ENCODE peak calls at places on chromosome 20, in four cellular contexts. W, T, S and A are unnamed samples.

GRCh38 chr20:48283470-48284110 is 498.3 kb upstream of the SULF2 start:
- DNase-seq in W (no peak), T (no peak), S (peak), A (no peak)

GRCh38 chr20:44133424-44133823 is 53.6 kb downstream of the JPH2 start:
- DNase-seq in W (no peak), T (no peak), S (no peak), A (no peak)

GRCh38 chr20:4633780-4634179 is 87.9 kb upstream of the PRND start:
- DNase-seq in W (no peak), T (no peak), S (no peak), A (no peak)

GRCh38 chr20:23917024-23917725 is 37.6 kb upstream of the CST5 start:
- DNase-seq in W (no peak), T (no peak), S (no peak), A (no peak)

GRCh38 chr20:20233041-20233514 is 134.8 kb upstream of the INSM1 start:
- DNase-seq in W (no peak), T (peak), S (no peak), A (no peak)

GRCh38 chr20:47854687-47855212 is 69.5 kb upstream of the SULF2 start:
- DNase-seq in W (peak), T (peak), S (peak), A (peak)

GRCh38 chr20:44137210-44137781 is 49.7 kb downstream of the JPH2 start:
- DNase-seq in W (peak), T (no peak), S (no peak), A (no peak)

GRCh38 chr20:45552456-45552855 is 5.3 kb upstream of the EPPIN start:
- DNase-seq in W (no peak), T (no peak), S (no peak), A (no peak)

GRCh38 chr20:32138921-32139320 is 29.4 kb downstream of the TM9SF4 start:
- DNase-seq in W (no peak), T (no peak), S (no peak), A (no peak)

GRCh38 chr20:57330998-57331397 is 1.4 kb downstream of the SPO11 start:
- DNase-seq in W (no peak), T (no peak), S (no peak), A (no peak)

GRCh38 chr20:3146732-3147341 is 12.8 kb downstream of the FASTKD5 start:
- DNase-seq in W (no peak), T (no peak), S (no peak), A (no peak)

GRCh38 chr20:18524646-18525045 is 16.9 kb downstream of the SEC23B start:
- DNase-seq in W (no peak), T (no peak), S (no peak), A (no peak)

GRCh38 chr20:4227085-4227821 is 211.9 kb upstream of the RNF24 start:
- DNase-seq in W (peak), T (peak), S (peak), A (peak)

GRCh38 chr20:57688864-57689263 is 21.0 kb downstream of the PMEPA1 start:
- DNase-seq in W (no peak), T (no peak), S (no peak), A (no peak)

GRCh38 chr20:2524435-2525272 is 11.7 kb upstream of the TMC2 start:
- DNase-seq in W (peak), T (peak), S (peak), A (peak)

GRCh38 chr20:58668901-58669286 is 17.8 kb downstream of the STX16 start:
- DNase-seq in W (no peak), T (no peak), S (no peak), A (no peak)

GRCh38 chr20:4855555-4855954 is 133.8 kb downstream of the PRND start:
- DNase-seq in W (no peak), T (no peak), S (no peak), A (no peak)

GRCh38 chr20:43265449-43265848 is 75.7 kb upstream of the PTPRT start:
- DNase-seq in W (no peak), T (no peak), S (no peak), A (no peak)

GRCh38 chr20:33312583-33312982 is 29.6 kb downstream of the BPIFB1 start:
- DNase-seq in W (no peak), T (no peak), S (no peak), A (no peak)

GRCh38 chr20:51554538-51555165 is 12.1 kb upstream of the NFATC2 start:
- DNase-seq in W (no peak), T (no peak), S (no peak), A (no peak)

GRCh38 chr20:9660236-9660868 is 146.0 kb downstream of the LAMP5 start:
- DNase-seq in W (peak), T (no peak), S (peak), A (peak)

GRCh38 chr20:5636841-5637240 is 113.4 kb upstream of the SHLD1 start:
- DNase-seq in W (no peak), T (no peak), S (no peak), A (no peak)

GRCh38 chr20:62583424-62583920 is 58.8 kb upstream of the SLCO4A1 start:
- DNase-seq in W (no peak), T (no peak), S (no peak), A (no peak)

GRCh38 chr20:57589728-57590484 is 29.0 kb downstream of the PCK1 start:
- DNase-seq in W (no peak), T (no peak), S (peak), A (no peak)

GRCh38 chr20:52493177-52493711 is 301.7 kb upstream of the ZFP64 start:
- DNase-seq in W (no peak), T (no peak), S (no peak), A (peak)

GRCh38 chr20:37956099-37956498 is 53.2 kb downstream of the VSTM2L start:
- DNase-seq in W (no peak), T (no peak), S (no peak), A (no peak)

GRCh38 chr20:64057628-64058498 is 5.1 kb upstream of the TCEA2 start:
- DNase-seq in W (peak), T (peak), S (peak), A (peak)
- TF ChIP-seq ELF4 in W (no peak), T (no peak), S (no peak), A (no peak)

GRCh38 chr20:346640-347316 is at the start of gene NRSN2:
- DNase-seq in W (peak), T (peak), S (peak), A (peak)
- TF ChIP-seq SP1 in W (no peak), T (no peak), S (no peak), A (no peak)

GRCh38 chr20:50413088-50413500 is 97.1 kb upstream of the PTPN1 start:
- DNase-seq in W (no peak), T (no peak), S (peak), A (no peak)
- TF ChIP-seq ELF4 in W (no peak), T (no peak), S (no peak), A (no peak)

GRCh38 chr20:59827138-59828056 is 106.0 kb downstream of the SYCP2 start:
- DNase-seq in W (no peak), T (no peak), S (no peak), A (no peak)
- TF ChIP-seq SP1 in W (no peak), T (no peak), S (no peak), A (no peak)

GRCh38 chr20:40641212-40641611 is 47.8 kb downstream of the MAFB start:
- DNase-seq in W (no peak), T (no peak), S (no peak), A (no peak)

GRCh38 chr20:40646321-40647212 is 42.5 kb downstream of the MAFB start:
- DNase-seq in W (no peak), T (no peak), S (no peak), A (no peak)

GRCh38 chr20:40641809-40642208 is 47.2 kb downstream of the MAFB start:
- DNase-seq in W (no peak), T (no peak), S (no peak), A (no peak)

GRCh38 chr20:40644863-40645262 is 44.2 kb downstream of the MAFB start:
- DNase-seq in W (no peak), T (no peak), S (no peak), A (no peak)

DNA sequence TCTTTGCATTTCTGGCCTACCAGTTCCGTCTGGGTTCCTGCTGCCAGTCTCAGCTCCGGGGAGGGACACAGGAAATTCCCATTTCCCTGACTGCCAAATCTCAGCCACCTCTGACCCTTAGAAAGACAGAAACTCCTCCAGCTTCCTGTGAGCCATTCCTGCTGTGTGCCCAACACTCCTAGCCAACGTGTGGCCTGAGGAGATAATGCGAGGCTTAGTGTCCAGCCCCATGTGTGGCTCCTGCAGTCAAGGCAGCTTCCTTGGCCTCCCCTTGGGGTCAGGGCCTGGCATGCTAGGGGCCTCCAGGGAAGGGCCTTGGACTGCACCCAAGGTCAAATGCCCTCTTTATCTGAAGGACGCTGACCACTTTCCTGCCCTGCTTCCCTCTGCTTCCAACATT is 45.1 kb downstream of the MAFB start:
- DNase-seq in W (no peak), T (no peak), S (no peak), A (no peak)
- TF ChIP-seq ELF4 in W (no peak), T (no peak), S (no peak), A (no peak)